ENCODE peak calls at places on chromosomes 12 and 14, in ten cellular contexts. One of them, this sample, is unnamed.

GRCh38 chr12:3770891-3771290 is 18.0 kb upstream of the CRACR2A start:
- DNase-seq in stomach: no peak
- DNase-seq in K562: no peak
- DNase-seq in suprapubic skin: no peak
- DNase-seq in transverse colon: no peak
- DNase-seq in HepG2: no peak
- DNase-seq in upper lobe of left lung: no peak
- DNase-seq in GM12878: no peak
- DNase-seq in H1: no peak
- DNase-seq in esophagus muscularis mucosa: no peak
- DNase-seq in this sample: no peak

GRCh38 chr12:21656931-21657335 is 709 bp downstream of the LDHB start:
- DNase-seq in stomach: peak; percentile 43
- DNase-seq in K562: peak; percentile 18
- DNase-seq in suprapubic skin: no peak
- DNase-seq in transverse colon: peak; percentile 42
- DNase-seq in HepG2: no peak
- DNase-seq in upper lobe of left lung: peak; percentile 56
- DNase-seq in GM12878: no peak
- DNase-seq in H1: no peak
- DNase-seq in esophagus muscularis mucosa: no peak
- DNase-seq in this sample: peak; percentile 71

GRCh38 chr14:25371053-25371452 is 321.1 kb upstream of the STXBP6 start:
- DNase-seq in stomach: no peak
- DNase-seq in K562: no peak
- DNase-seq in suprapubic skin: no peak
- DNase-seq in transverse colon: no peak
- DNase-seq in HepG2: no peak
- DNase-seq in upper lobe of left lung: no peak
- DNase-seq in GM12878: no peak
- DNase-seq in H1: no peak
- DNase-seq in esophagus muscularis mucosa: no peak
- DNase-seq in this sample: no peak

GRCh38 chr14:35881280-35881679 is 55.1 kb downstream of the BRMS1L start:
- DNase-seq in stomach: no peak
- DNase-seq in K562: no peak
- DNase-seq in suprapubic skin: no peak
- DNase-seq in transverse colon: no peak
- DNase-seq in HepG2: no peak
- DNase-seq in upper lobe of left lung: no peak
- DNase-seq in GM12878: no peak
- DNase-seq in H1: no peak
- DNase-seq in esophagus muscularis mucosa: no peak
- DNase-seq in this sample: no peak

GRCh38 chr12:109560867-109561710 is 12.2 kb downstream of the MMAB start:
- DNase-seq in stomach: no peak
- DNase-seq in K562: no peak
- DNase-seq in suprapubic skin: no peak
- DNase-seq in transverse colon: no peak
- DNase-seq in HepG2: no peak
- DNase-seq in upper lobe of left lung: no peak
- DNase-seq in GM12878: no peak
- DNase-seq in H1: no peak
- DNase-seq in esophagus muscularis mucosa: no peak
- DNase-seq in this sample: no peak

GRCh38 chr12:70823182-70823976 is 97.2 kb downstream of the PTPRR start:
- DNase-seq in stomach: no peak
- DNase-seq in K562: no peak
- DNase-seq in suprapubic skin: no peak
- DNase-seq in transverse colon: no peak
- DNase-seq in HepG2: no peak
- DNase-seq in upper lobe of left lung: no peak
- DNase-seq in GM12878: no peak
- DNase-seq in H1: no peak
- DNase-seq in esophagus muscularis mucosa: no peak
- DNase-seq in this sample: no peak

GRCh38 chr14:72512925-72513324 is 381.0 kb downstream of the DPF3 start:
- DNase-seq in stomach: no peak
- DNase-seq in K562: no peak
- DNase-seq in suprapubic skin: no peak
- DNase-seq in transverse colon: no peak
- DNase-seq in HepG2: no peak
- DNase-seq in upper lobe of left lung: no peak
- DNase-seq in GM12878: no peak
- DNase-seq in H1: no peak
- DNase-seq in esophagus muscularis mucosa: no peak
- DNase-seq in this sample: no peak

GRCh38 chr12:92065018-92065499 is 80.6 kb downstream of the BTG1 start:
- DNase-seq in stomach: peak; percentile 52
- DNase-seq in K562: no peak
- DNase-seq in suprapubic skin: no peak
- DNase-seq in transverse colon: peak; percentile 26
- DNase-seq in HepG2: peak; percentile 53
- DNase-seq in upper lobe of left lung: peak; percentile 48
- DNase-seq in GM12878: peak; percentile 78
- DNase-seq in H1: no peak
- DNase-seq in esophagus muscularis mucosa: no peak
- DNase-seq in this sample: peak; percentile 70

DNA sequence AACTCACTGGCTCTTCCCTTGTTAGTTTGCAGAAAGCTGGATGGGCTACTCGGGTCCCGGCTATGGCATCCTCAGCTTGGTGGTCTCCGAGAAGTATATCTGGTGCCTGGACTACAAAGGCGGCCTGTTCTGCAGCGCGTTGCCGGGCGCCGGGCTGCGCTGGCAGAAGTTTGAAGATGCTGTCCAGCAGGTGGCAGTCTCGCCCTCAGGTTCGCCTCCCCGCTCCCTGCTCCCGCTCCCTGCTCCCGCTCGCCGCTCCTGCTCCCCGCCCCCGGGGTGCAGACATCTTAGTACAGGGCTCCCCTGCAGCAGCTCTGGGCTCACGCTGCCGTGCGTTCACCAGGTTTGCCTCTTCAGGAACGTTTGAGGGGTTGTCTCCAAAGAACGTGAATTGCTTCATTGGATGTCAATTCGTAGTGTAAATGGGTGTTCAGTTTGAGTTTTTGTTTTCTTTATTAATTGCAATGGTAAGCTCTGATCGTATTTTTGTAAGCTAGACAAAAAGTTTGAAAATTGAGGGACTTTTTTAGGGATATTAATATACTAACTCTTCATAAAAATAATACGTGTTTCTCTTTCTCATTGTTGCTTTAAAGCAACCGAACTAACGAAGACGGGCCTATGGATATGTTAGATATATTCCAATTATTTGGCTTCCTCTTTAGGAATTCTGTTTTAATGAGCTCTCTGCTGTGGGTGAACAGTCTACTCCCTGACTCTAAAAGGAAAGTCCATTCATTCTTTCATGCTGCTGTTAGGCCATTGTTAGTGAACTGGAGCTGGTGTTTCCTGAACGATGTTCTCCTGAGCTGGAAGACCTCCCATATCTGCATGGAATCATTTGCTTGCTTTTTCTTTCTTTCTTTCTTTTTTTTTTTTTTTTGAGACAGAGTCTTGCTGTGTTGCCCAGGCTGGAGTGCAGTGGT is 71.3 kb downstream of the ANKRD9 start:
- DNase-seq in stomach: peak; percentile 89
- DNase-seq in K562: peak; percentile 86
- DNase-seq in suprapubic skin: peak; percentile 90
- DNase-seq in transverse colon: peak; percentile 91
- DNase-seq in HepG2: peak; percentile 59
- DNase-seq in upper lobe of left lung: peak; percentile 84
- DNase-seq in GM12878: peak; percentile 37
- DNase-seq in H1: peak; percentile 94
- DNase-seq in esophagus muscularis mucosa: peak; percentile 96
- DNase-seq in this sample: peak; percentile 94
- TF ChIP-seq EP300 in stomach: no peak
- TF ChIP-seq EP300 in K562: no peak
- TF ChIP-seq EP300 in suprapubic skin: no peak
- TF ChIP-seq EP300 in transverse colon: no peak
- TF ChIP-seq EP300 in HepG2: no peak
- TF ChIP-seq EP300 in upper lobe of left lung: no peak
- TF ChIP-seq EP300 in GM12878: no peak
- TF ChIP-seq EP300 in H1: peak; percentile 26
- TF ChIP-seq EP300 in esophagus muscularis mucosa: no peak
- TF ChIP-seq EP300 in this sample: no peak

DNA sequence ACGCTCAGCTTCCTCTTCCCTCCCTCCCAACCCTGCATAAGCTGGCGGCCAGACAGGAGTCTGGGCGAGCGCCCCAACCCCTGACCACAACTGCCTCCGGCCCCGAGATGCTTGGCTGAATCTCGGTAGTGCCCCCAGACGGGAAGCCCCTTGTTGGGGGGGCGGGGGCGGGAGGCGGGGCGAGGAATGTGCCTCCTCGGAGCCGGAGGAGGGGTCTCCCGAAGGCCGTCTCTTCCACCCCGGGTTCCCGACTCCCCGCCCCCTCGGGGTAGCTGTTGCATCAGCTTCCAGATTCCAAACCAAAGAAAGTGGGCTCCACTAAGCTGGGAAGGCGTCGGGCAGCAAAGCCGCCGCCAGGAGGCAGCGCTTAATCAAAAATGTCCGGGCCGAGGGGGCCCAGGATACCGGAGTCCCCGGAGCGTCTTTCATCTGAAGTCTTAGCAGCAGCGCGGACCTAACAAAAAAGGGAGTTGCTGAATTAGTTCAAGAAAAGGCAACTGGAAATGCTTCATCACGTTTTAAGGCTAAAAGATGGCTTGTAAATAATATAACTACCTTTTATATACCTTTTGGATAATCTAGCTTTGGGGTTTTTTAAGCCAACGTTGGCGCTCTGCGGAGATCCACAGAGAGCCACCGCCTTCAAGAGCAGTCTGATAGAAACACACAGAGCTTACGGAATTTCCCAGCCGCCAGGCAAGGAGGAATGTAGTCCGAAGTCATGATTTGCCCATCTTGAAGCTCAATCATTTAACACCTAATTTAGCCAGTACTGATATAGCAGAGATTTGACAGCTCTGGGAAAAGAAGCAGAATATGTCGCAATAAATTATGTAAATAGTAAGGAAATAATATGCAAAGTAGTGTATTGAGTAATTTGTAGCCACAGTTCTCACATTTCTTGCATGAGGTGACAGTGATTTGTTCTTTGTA is 6.8 kb upstream of the MRPL52 start:
- DNase-seq in stomach: peak; percentile 74
- DNase-seq in K562: peak; percentile 83
- DNase-seq in suprapubic skin: peak; percentile 88
- DNase-seq in transverse colon: peak; percentile 81
- DNase-seq in HepG2: peak; percentile 78
- DNase-seq in upper lobe of left lung: peak; percentile 75
- DNase-seq in GM12878: no peak
- DNase-seq in H1: peak; percentile 92
- DNase-seq in esophagus muscularis mucosa: peak; percentile 95
- DNase-seq in this sample: peak; percentile 90
- TF ChIP-seq POLR2AphosphoS5 in stomach: no peak
- TF ChIP-seq POLR2AphosphoS5 in K562: no peak
- TF ChIP-seq POLR2AphosphoS5 in suprapubic skin: no peak
- TF ChIP-seq POLR2AphosphoS5 in transverse colon: no peak
- TF ChIP-seq POLR2AphosphoS5 in HepG2: no peak
- TF ChIP-seq POLR2AphosphoS5 in upper lobe of left lung: peak; percentile 64
- TF ChIP-seq POLR2AphosphoS5 in GM12878: peak; percentile 67
- TF ChIP-seq POLR2AphosphoS5 in H1: no peak
- TF ChIP-seq POLR2AphosphoS5 in esophagus muscularis mucosa: no peak
- TF ChIP-seq POLR2AphosphoS5 in this sample: peak; percentile 23

GRCh38 chr14:56221392-56222128 is 103.3 kb downstream of the PELI2 start:
- DNase-seq in stomach: no peak
- DNase-seq in K562: no peak
- DNase-seq in suprapubic skin: no peak
- DNase-seq in transverse colon: no peak
- DNase-seq in HepG2: no peak
- DNase-seq in upper lobe of left lung: no peak
- DNase-seq in GM12878: no peak
- DNase-seq in H1: no peak
- DNase-seq in esophagus muscularis mucosa: no peak
- DNase-seq in this sample: no peak

GRCh38 chr14:56224179-56224578 is 106.0 kb downstream of the PELI2 start:
- DNase-seq in stomach: no peak
- DNase-seq in K562: no peak
- DNase-seq in suprapubic skin: no peak
- DNase-seq in transverse colon: no peak
- DNase-seq in HepG2: no peak
- DNase-seq in upper lobe of left lung: no peak
- DNase-seq in GM12878: no peak
- DNase-seq in H1: no peak
- DNase-seq in esophagus muscularis mucosa: no peak
- DNase-seq in this sample: no peak

GRCh38 chr14:56219666-56220413 is 101.6 kb downstream of the PELI2 start:
- DNase-seq in stomach: no peak
- DNase-seq in K562: peak; percentile 77
- DNase-seq in suprapubic skin: no peak
- DNase-seq in transverse colon: no peak
- DNase-seq in HepG2: no peak
- DNase-seq in upper lobe of left lung: no peak
- DNase-seq in GM12878: no peak
- DNase-seq in H1: no peak
- DNase-seq in esophagus muscularis mucosa: no peak
- DNase-seq in this sample: no peak

GRCh38 chr14:56224691-56225681 is 106.8 kb downstream of the PELI2 start:
- DNase-seq in stomach: peak; percentile 69
- DNase-seq in K562: no peak
- DNase-seq in suprapubic skin: no peak
- DNase-seq in transverse colon: peak; percentile 76
- DNase-seq in HepG2: peak; percentile 86
- DNase-seq in upper lobe of left lung: no peak
- DNase-seq in GM12878: no peak
- DNase-seq in H1: no peak
- DNase-seq in esophagus muscularis mucosa: peak; percentile 84
- DNase-seq in this sample: no peak
- TF ChIP-seq EP300 in stomach: no peak
- TF ChIP-seq EP300 in K562: no peak
- TF ChIP-seq EP300 in suprapubic skin: no peak
- TF ChIP-seq EP300 in transverse colon: no peak
- TF ChIP-seq EP300 in HepG2: peak; percentile 25
- TF ChIP-seq EP300 in upper lobe of left lung: no peak
- TF ChIP-seq EP300 in GM12878: no peak
- TF ChIP-seq EP300 in H1: no peak
- TF ChIP-seq EP300 in esophagus muscularis mucosa: no peak
- TF ChIP-seq EP300 in this sample: no peak

GRCh38 chr14:59026086-59026485 is 162.4 kb upstream of the DAAM1 start:
- DNase-seq in stomach: no peak
- DNase-seq in K562: no peak
- DNase-seq in suprapubic skin: no peak
- DNase-seq in transverse colon: no peak
- DNase-seq in HepG2: no peak
- DNase-seq in upper lobe of left lung: no peak
- DNase-seq in GM12878: no peak
- DNase-seq in H1: no peak
- DNase-seq in esophagus muscularis mucosa: no peak
- DNase-seq in this sample: no peak

GRCh38 chr14:59032821-59033220 is 155.6 kb upstream of the DAAM1 start:
- DNase-seq in stomach: no peak
- DNase-seq in K562: no peak
- DNase-seq in suprapubic skin: no peak
- DNase-seq in transverse colon: no peak
- DNase-seq in HepG2: no peak
- DNase-seq in upper lobe of left lung: no peak
- DNase-seq in GM12878: no peak
- DNase-seq in H1: no peak
- DNase-seq in esophagus muscularis mucosa: no peak
- DNase-seq in this sample: no peak

DNA sequence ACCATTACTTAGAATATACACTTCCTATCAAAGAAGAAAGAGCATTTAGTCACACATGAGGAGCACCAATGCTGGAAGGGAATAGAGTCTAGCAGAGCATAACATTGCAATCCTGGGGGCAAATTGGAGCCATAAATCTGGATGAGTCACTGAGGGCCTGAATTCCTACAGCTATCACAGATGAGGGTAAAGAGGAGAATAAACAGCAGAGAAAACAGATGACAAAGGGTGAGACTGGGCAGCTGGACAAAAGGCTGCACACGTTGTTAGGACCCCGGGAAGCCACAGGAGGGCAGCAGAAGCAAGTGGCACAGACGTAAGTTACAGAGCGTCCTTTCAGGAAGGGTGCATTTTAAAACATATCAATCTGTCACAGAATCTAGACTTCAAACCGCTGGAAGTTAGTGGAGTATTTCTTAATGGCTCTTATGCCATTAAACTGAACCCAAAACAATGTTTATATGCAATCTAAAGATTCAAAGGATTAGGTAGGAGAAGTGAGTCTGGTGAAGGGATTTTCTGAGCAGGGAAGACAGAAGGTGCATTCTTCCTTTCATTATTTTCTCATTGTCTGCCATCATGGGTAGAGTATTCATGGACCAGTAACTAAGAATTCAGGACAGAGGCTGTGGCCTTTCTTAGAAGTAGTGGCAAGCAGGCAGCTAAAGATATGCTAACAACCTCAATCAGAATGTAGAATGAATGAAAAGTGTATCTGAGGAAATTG is 159.8 kb upstream of the DAAM1 start:
- DNase-seq in stomach: peak; percentile 55
- DNase-seq in K562: peak; percentile 25
- DNase-seq in suprapubic skin: no peak
- DNase-seq in transverse colon: peak; percentile 64
- DNase-seq in HepG2: peak; percentile 39
- DNase-seq in upper lobe of left lung: peak; percentile 35
- DNase-seq in GM12878: peak; percentile 31
- DNase-seq in H1: peak; percentile 62
- DNase-seq in esophagus muscularis mucosa: no peak
- DNase-seq in this sample: peak; percentile 70
- TF ChIP-seq POLR2AphosphoS5 in stomach: no peak
- TF ChIP-seq POLR2AphosphoS5 in K562: no peak
- TF ChIP-seq POLR2AphosphoS5 in suprapubic skin: no peak
- TF ChIP-seq POLR2AphosphoS5 in transverse colon: peak; percentile 13
- TF ChIP-seq POLR2AphosphoS5 in HepG2: no peak
- TF ChIP-seq POLR2AphosphoS5 in upper lobe of left lung: no peak
- TF ChIP-seq POLR2AphosphoS5 in GM12878: no peak
- TF ChIP-seq POLR2AphosphoS5 in H1: no peak
- TF ChIP-seq POLR2AphosphoS5 in esophagus muscularis mucosa: no peak
- TF ChIP-seq POLR2AphosphoS5 in this sample: no peak